ENCODE peak calls at places on chromosomes 12 and 14, in six cellular contexts. B is HFFc6, G is left ventricle myocardium inferior, S is natural killer cell, K is heart left ventricle, D is AG09319. X is an unnamed sample.

GRCh38 chr12:118984206-118984943 is 3.0 kb downstream of the SRRM4 start:
- DNase-seq in K (no peak), G (no peak), B (no peak), S (no peak), D (no peak), X (no peak)

GRCh38 chr12:118741196-118741595 is 240.1 kb upstream of the SRRM4 start:
- DNase-seq in S (no peak), D (no peak), B (no peak), K (no peak), G (no peak), X (no peak)

GRCh38 chr14:75144944-75145343 is 18.1 kb upstream of the NEK9 start:
- DNase-seq in G (no peak), D (no peak), S (no peak), B (no peak), K (peak; percentile 21), X (peak; percentile 85)

GRCh38 chr12:17304503-17305347 is 698.8 kb upstream of the LMO3 start:
- DNase-seq in D (no peak), G (no peak), B (peak; percentile 9), K (no peak), S (no peak), X (no peak)

GRCh38 chr14:51304428-51304827 is 64.4 kb downstream of the TMX1 start:
- DNase-seq in B (peak; percentile 60), D (no peak), K (no peak), S (no peak), G (no peak), X (no peak)

GRCh38 chr12:117404203-117404853 is 42.9 kb upstream of the NOS1 start:
- DNase-seq in D (no peak), K (no peak), B (no peak), G (no peak), S (no peak), X (no peak)

GRCh38 chr14:101354726-101355125 is 206.6 kb upstream of the DIO3 start:
- DNase-seq in K (no peak), D (no peak), S (no peak), B (no peak), G (no peak), X (no peak)

GRCh38 chr12:65460076-65460475 is 181.6 kb downstream of the MSRB3 start:
- DNase-seq in D (no peak), B (no peak), K (no peak), S (no peak), G (no peak), X (no peak)

GRCh38 chr14:20327005-20327869 is 5.8 kb downstream of the CCNB1IP1 start:
- DNase-seq in K (peak; percentile 33), D (peak; percentile 50), S (no peak), G (no peak), B (peak; percentile 73), X (no peak)

GRCh38 chr14:104871656-104872468 is 6.8 kb downstream of the CEP170B start:
- DNase-seq in S (no peak), D (no peak), B (no peak), G (no peak), K (no peak), X (no peak)

GRCh38 chr12:106634206-106634605 is 51.4 kb downstream of the RFX4 start:
- DNase-seq in K (no peak), G (no peak), D (no peak), S (no peak), B (no peak), X (no peak)

GRCh38 chr14:60331201-60332045 is 82.4 kb downstream of the PPM1A start:
- DNase-seq in S (peak; percentile 62), D (no peak), K (peak; percentile 37), B (peak; percentile 10), G (peak; percentile 35), X (no peak)

GRCh38 chr12:56679834-56680575 is 8.1 kb downstream of the PTGES3 start:
- DNase-seq in B (no peak), K (no peak), D (no peak), G (no peak), S (no peak), X (no peak)

GRCh38 chr12:32589165-32589891 is 89.8 kb upstream of the DNM1L start:
- DNase-seq in D (no peak), S (no peak), B (no peak), G (no peak), K (no peak), X (no peak)

GRCh38 chr14:104971447-104972240 is 6.5 kb downstream of the AHNAK2 start:
- DNase-seq in G (peak; percentile 8), B (no peak), S (no peak), K (no peak), D (no peak), X (peak; percentile 43)

GRCh38 chr12:54370218-54370730 is 6.0 kb upstream of the GPR84 start:
- DNase-seq in D (peak; percentile 69), S (no peak), B (peak; percentile 83), K (peak; percentile 82), G (peak; percentile 72), X (peak; percentile 59)

GRCh38 chr12:98955284-98955683 is 310.2 kb downstream of the APAF1 start:
- DNase-seq in G (no peak), D (no peak), S (no peak), B (no peak), K (no peak), X (no peak)

GRCh38 chr12:42283739-42284138 is 42.2 kb downstream of the ZCRB1 start:
- DNase-seq in D (no peak), G (no peak), K (no peak), B (no peak), S (no peak), X (no peak)

GRCh38 chr14:54564071-54564798 is 2.7 kb upstream of the SAMD4A start:
- DNase-seq in G (no peak), B (no peak), S (no peak), D (no peak), K (no peak), X (no peak)

DNA sequence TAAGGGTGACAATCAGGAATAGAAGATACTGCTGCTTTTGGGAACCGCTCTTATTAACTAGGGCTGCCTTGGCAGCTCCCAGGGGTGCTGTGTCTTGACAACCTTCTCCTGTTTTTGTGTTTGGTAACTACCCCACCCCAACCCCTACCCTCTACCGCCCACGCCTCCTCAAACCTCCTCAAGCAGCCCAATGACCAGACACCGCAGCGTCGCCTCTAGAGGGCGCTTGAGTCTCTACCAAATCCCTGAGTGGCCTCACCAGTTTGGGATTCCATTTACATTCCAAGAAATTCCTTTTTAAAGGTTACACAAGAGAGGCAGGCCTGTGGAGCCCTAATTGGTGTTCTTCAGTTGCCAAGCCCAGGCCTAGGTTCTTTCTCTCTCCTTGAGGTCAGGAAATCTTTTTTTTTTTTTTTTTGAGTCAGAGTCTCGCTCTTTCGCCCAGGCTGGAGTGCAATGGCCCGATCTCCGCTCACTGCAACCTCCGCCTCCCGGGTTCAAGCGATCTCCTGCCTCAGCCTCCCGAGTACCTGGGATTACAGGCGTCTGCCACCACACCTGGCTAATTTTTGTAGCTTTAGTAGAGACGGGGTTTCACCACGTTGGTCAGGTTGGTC is 72.4 kb upstream of the USP44 start:
- DNase-seq in D (peak; percentile 75), B (peak; percentile 75), S (no peak), G (peak; percentile 66), K (peak; percentile 67), X (no peak)
- TF ChIP-seq CTCF in D (peak; percentile 77), B (peak; percentile 86), S (peak; percentile 12), G (peak; percentile 73), K (peak; percentile 67), X (peak; percentile 56)

DNA sequence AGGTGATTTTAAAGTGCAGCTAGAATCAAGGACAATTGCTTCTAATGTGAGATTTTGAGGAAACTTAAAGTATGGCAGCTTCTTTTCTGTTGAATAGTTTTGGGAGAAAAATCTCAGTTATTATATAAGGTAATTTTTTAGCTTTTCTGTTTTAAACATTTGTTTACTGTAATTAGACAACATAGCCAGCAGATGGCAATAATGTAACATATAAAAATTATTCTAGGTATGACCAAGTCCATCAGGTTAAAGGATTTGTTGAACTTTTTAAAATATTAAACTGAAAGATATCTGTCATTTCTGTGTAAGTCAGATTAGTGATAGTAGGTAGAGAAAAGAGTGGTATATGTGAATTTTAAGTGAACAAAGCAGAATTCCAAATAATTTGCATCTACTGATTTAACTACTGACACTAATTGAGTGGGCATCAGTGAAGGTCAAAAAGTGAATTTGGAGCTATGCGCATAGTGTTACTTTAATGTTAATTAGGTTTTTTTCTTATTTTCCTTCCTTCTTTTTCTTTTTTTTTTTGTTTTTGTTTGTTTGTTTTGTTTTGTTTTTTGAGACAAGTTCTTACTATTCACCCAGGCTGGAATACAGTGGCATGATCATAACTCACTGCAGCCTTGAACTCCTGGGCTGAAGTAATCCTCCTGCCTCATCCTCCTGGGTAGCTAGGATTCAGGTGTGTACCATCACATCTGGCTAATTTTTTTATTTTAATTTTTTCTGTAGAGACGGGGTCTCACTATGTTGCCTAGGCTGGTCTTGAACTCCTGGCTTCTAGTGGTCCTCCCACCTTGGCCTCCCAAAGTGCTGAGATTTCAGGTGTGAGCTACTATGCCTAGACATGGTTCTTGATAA is 18.6 kb downstream of the PRORP start:
- DNase-seq in D (no peak), B (peak; percentile 50), K (no peak), G (no peak), S (no peak), X (no peak)
- TF ChIP-seq CTCF in D (peak; percentile 21), B (peak; percentile 82), K (peak; percentile 67), G (peak; percentile 65), S (peak; percentile 76), X (peak; percentile 69)

GRCh38 chr14:99758915-99759545 is 34.2 kb upstream of the EML1 start:
- DNase-seq in D (no peak), B (no peak), S (no peak), K (no peak), G (no peak), X (no peak)
- TF ChIP-seq CTCF in D (no peak), B (no peak), S (no peak), K (no peak), G (no peak), X (no peak)

GRCh38 chr12:75818863-75819262 is 212.7 kb downstream of the PHLDA1 start:
- DNase-seq in D (no peak), B (peak; percentile 48), S (no peak), K (no peak), G (no peak), X (no peak)

GRCh38 chr12:75816892-75817291 is 214.7 kb downstream of the PHLDA1 start:
- DNase-seq in S (no peak), G (no peak), D (no peak), K (no peak), B (peak; percentile 87), X (no peak)

GRCh38 chr12:75819512-75819911 is 212.1 kb downstream of the PHLDA1 start:
- DNase-seq in S (no peak), D (no peak), G (no peak), K (no peak), B (no peak), X (no peak)

GRCh38 chr12:75823475-75823874 is 208.1 kb downstream of the PHLDA1 start:
- DNase-seq in S (no peak), K (no peak), G (no peak), D (no peak), B (no peak), X (no peak)

DNA sequence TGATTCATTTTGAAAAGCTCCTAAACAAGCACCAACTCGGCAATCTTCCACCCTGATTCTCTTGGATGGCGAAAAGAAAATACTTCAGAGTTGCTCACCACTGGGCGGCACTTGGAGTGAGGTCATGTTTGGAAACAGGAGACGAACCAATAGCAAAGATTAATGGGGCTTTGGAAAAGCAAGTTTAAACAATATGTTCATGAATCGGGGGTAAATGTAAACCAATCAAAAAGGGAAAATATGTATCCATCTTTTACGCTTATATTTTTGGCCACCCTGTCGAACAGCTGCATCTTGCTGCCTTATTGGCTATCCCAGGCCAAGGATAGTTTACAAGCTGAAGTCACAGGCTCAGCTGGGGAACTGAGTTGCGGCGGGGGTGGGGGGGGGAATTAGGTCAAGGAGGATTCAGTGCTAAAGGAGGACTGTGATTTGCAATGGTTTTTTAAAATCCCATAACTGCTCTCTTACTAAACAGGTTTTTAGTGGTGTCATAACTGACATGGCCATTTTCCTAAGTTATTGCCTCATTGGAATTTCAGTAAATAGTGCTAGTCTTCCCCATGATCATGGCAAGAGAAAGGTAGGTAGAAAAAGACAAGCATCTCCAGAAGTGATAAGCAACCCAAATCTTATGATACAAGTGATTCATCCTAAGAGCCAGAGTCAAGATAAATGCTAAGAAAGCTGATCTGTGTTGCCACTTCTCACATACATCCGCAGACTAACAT is 210.6 kb downstream of the PHLDA1 start:
- DNase-seq in G (peak; percentile 16), B (no peak), S (no peak), K (peak; percentile 44), D (peak; percentile 83), X (no peak)
- TF ChIP-seq CTCF in G (no peak), B (no peak), S (no peak), K (no peak), D (no peak), X (no peak)

X was measured in CD14-positive monocyte.